ENCODE peak calls at places on chromosomes 1 and 21, in eight cellular contexts. One of them, this sample, is unnamed.

GRCh38 chr1:194174528-194174927 is 988.1 kb upstream of the B3GALT2 start:
- DNase-seq in lung: no peak
- DNase-seq in mammary epithelial cell: no peak
- DNase-seq in PC-3: no peak
- DNase-seq in cardiac fibroblast: no peak
- DNase-seq in lower leg skin: no peak
- DNase-seq in Panc1: no peak
- DNase-seq in CD8-positive, alpha-beta T cell: no peak
- DNase-seq in this sample: no peak

GRCh38 chr1:62794047-62794446 is 10.1 kb downstream of the ATG4C start:
- DNase-seq in lung: no peak
- DNase-seq in mammary epithelial cell: no peak
- DNase-seq in PC-3: no peak
- DNase-seq in cardiac fibroblast: no peak
- DNase-seq in lower leg skin: no peak
- DNase-seq in Panc1: no peak
- DNase-seq in CD8-positive, alpha-beta T cell: no peak
- DNase-seq in this sample: no peak

GRCh38 chr1:173307845-173308244 is 100.7 kb upstream of the TNFSF4 start:
- DNase-seq in lung: no peak
- DNase-seq in mammary epithelial cell: no peak
- DNase-seq in PC-3: no peak
- DNase-seq in cardiac fibroblast: no peak
- DNase-seq in lower leg skin: no peak
- DNase-seq in Panc1: no peak
- DNase-seq in CD8-positive, alpha-beta T cell: no peak
- DNase-seq in this sample: no peak

GRCh38 chr1:232457607-232458006 is 172.3 kb downstream of the SIPA1L2 start:
- DNase-seq in lung: no peak
- DNase-seq in mammary epithelial cell: no peak
- DNase-seq in PC-3: no peak
- DNase-seq in cardiac fibroblast: no peak
- DNase-seq in lower leg skin: no peak
- DNase-seq in Panc1: no peak
- DNase-seq in CD8-positive, alpha-beta T cell: peak
- DNase-seq in this sample: no peak

GRCh38 chr1:76250317-76250716 is 175.8 kb downstream of the ST6GALNAC3 start:
- DNase-seq in lung: no peak
- DNase-seq in mammary epithelial cell: no peak
- DNase-seq in PC-3: no peak
- DNase-seq in cardiac fibroblast: no peak
- DNase-seq in lower leg skin: no peak
- DNase-seq in Panc1: no peak
- DNase-seq in CD8-positive, alpha-beta T cell: no peak
- DNase-seq in this sample: no peak

GRCh38 chr1:80402636-80403035 is 1396.1 kb upstream of the ADGRL4 start:
- DNase-seq in lung: no peak
- DNase-seq in mammary epithelial cell: no peak
- DNase-seq in PC-3: no peak
- DNase-seq in cardiac fibroblast: no peak
- DNase-seq in lower leg skin: no peak
- DNase-seq in Panc1: no peak
- DNase-seq in CD8-positive, alpha-beta T cell: no peak
- DNase-seq in this sample: no peak

GRCh38 chr21:43912910-43913309 is 47.9 kb downstream of the AGPAT3 start:
- DNase-seq in lung: no peak
- DNase-seq in mammary epithelial cell: no peak
- DNase-seq in PC-3: no peak
- DNase-seq in cardiac fibroblast: no peak
- DNase-seq in lower leg skin: no peak
- DNase-seq in Panc1: no peak
- DNase-seq in CD8-positive, alpha-beta T cell: no peak
- DNase-seq in this sample: no peak

GRCh38 chr21:43865471-43866181 is 603 bp downstream of the AGPAT3 start:
- DNase-seq in lung: peak
- DNase-seq in mammary epithelial cell: peak
- DNase-seq in PC-3: peak
- DNase-seq in cardiac fibroblast: peak
- DNase-seq in lower leg skin: no peak
- DNase-seq in Panc1: no peak
- DNase-seq in CD8-positive, alpha-beta T cell: peak
- DNase-seq in this sample: no peak

GRCh38 chr1:61956774-61957173 is 214.5 kb downstream of the PATJ start:
- DNase-seq in lung: no peak
- DNase-seq in mammary epithelial cell: no peak
- DNase-seq in PC-3: no peak
- DNase-seq in cardiac fibroblast: no peak
- DNase-seq in lower leg skin: no peak
- DNase-seq in Panc1: no peak
- DNase-seq in CD8-positive, alpha-beta T cell: no peak
- DNase-seq in this sample: no peak

GRCh38 chr1:51249445-51249844 is 13.4 kb downstream of the RNF11 start:
- DNase-seq in lung: no peak
- DNase-seq in mammary epithelial cell: no peak
- DNase-seq in PC-3: no peak
- DNase-seq in cardiac fibroblast: peak
- DNase-seq in lower leg skin: no peak
- DNase-seq in Panc1: no peak
- DNase-seq in CD8-positive, alpha-beta T cell: no peak
- DNase-seq in this sample: no peak

GRCh38 chr1:242745079-242745478 is 220.6 kb upstream of the PLD5 start:
- DNase-seq in lung: no peak
- DNase-seq in mammary epithelial cell: no peak
- DNase-seq in PC-3: no peak
- DNase-seq in cardiac fibroblast: no peak
- DNase-seq in lower leg skin: no peak
- DNase-seq in Panc1: no peak
- DNase-seq in CD8-positive, alpha-beta T cell: no peak
- DNase-seq in this sample: no peak

GRCh38 chr1:205948886-205949285 is 5.6 kb upstream of the SLC26A9 start:
- DNase-seq in lung: no peak
- DNase-seq in mammary epithelial cell: no peak
- DNase-seq in PC-3: no peak
- DNase-seq in cardiac fibroblast: no peak
- DNase-seq in lower leg skin: no peak
- DNase-seq in Panc1: no peak
- DNase-seq in CD8-positive, alpha-beta T cell: no peak
- DNase-seq in this sample: no peak

GRCh38 chr1:12309783-12310742 is 80.2 kb downstream of the VPS13D start:
- DNase-seq in lung: peak
- DNase-seq in mammary epithelial cell: no peak
- DNase-seq in PC-3: no peak
- DNase-seq in cardiac fibroblast: peak
- DNase-seq in lower leg skin: no peak
- DNase-seq in Panc1: no peak
- DNase-seq in CD8-positive, alpha-beta T cell: no peak
- DNase-seq in this sample: no peak

GRCh38 chr1:244792188-244792850 is 43.1 kb upstream of the COX20 start:
- DNase-seq in lung: no peak
- DNase-seq in mammary epithelial cell: no peak
- DNase-seq in PC-3: no peak
- DNase-seq in cardiac fibroblast: peak
- DNase-seq in lower leg skin: no peak
- DNase-seq in Panc1: no peak
- DNase-seq in CD8-positive, alpha-beta T cell: no peak
- DNase-seq in this sample: no peak

GRCh38 chr1:59124166-59124565 is 172.7 kb upstream of the FGGY start:
- DNase-seq in lung: no peak
- DNase-seq in mammary epithelial cell: no peak
- DNase-seq in PC-3: no peak
- DNase-seq in cardiac fibroblast: peak
- DNase-seq in lower leg skin: no peak
- DNase-seq in Panc1: no peak
- DNase-seq in CD8-positive, alpha-beta T cell: no peak
- DNase-seq in this sample: no peak

GRCh38 chr1:12230549-12231275 is 882 bp downstream of the VPS13D start:
- DNase-seq in lung: peak
- DNase-seq in mammary epithelial cell: peak
- DNase-seq in PC-3: peak
- DNase-seq in cardiac fibroblast: peak
- DNase-seq in lower leg skin: no peak
- DNase-seq in Panc1: no peak
- DNase-seq in CD8-positive, alpha-beta T cell: peak
- DNase-seq in this sample: no peak

GRCh38 chr21:32524010-32524719 is 61.2 kb downstream of the TCP10L start:
- DNase-seq in lung: no peak
- DNase-seq in mammary epithelial cell: peak
- DNase-seq in PC-3: no peak
- DNase-seq in cardiac fibroblast: peak
- DNase-seq in lower leg skin: no peak
- DNase-seq in Panc1: no peak
- DNase-seq in CD8-positive, alpha-beta T cell: no peak
- DNase-seq in this sample: no peak

GRCh38 chr1:3060112-3060511 is 8.9 kb upstream of the PRDM16 start:
- DNase-seq in lung: no peak
- DNase-seq in mammary epithelial cell: no peak
- DNase-seq in PC-3: no peak
- DNase-seq in cardiac fibroblast: no peak
- DNase-seq in lower leg skin: no peak
- DNase-seq in Panc1: no peak
- DNase-seq in CD8-positive, alpha-beta T cell: no peak
- DNase-seq in this sample: peak

GRCh38 chr1:169795687-169796086 is 980 bp upstream of the METTL18 start:
- DNase-seq in lung: no peak
- DNase-seq in mammary epithelial cell: peak
- DNase-seq in PC-3: no peak
- DNase-seq in cardiac fibroblast: peak
- DNase-seq in lower leg skin: no peak
- DNase-seq in Panc1: no peak
- DNase-seq in CD8-positive, alpha-beta T cell: no peak
- DNase-seq in this sample: no peak

GRCh38 chr1:231165371-231165770 is 3.5 kb downstream of the TRIM67 start:
- DNase-seq in lung: no peak
- DNase-seq in mammary epithelial cell: no peak
- DNase-seq in PC-3: peak
- DNase-seq in cardiac fibroblast: peak
- DNase-seq in lower leg skin: no peak
- DNase-seq in Panc1: no peak
- DNase-seq in CD8-positive, alpha-beta T cell: no peak
- DNase-seq in this sample: no peak

GRCh38 chr1:94335950-94336349 is 82.2 kb upstream of the ABCD3 start:
- DNase-seq in lung: peak
- DNase-seq in mammary epithelial cell: peak
- DNase-seq in PC-3: peak
- DNase-seq in cardiac fibroblast: peak
- DNase-seq in lower leg skin: peak
- DNase-seq in Panc1: peak
- DNase-seq in CD8-positive, alpha-beta T cell: no peak
- DNase-seq in this sample: peak

GRCh38 chr1:156648951-156649350 is 7.0 kb downstream of the BCAN start:
- DNase-seq in lung: no peak
- DNase-seq in mammary epithelial cell: peak
- DNase-seq in PC-3: peak
- DNase-seq in cardiac fibroblast: no peak
- DNase-seq in lower leg skin: no peak
- DNase-seq in Panc1: no peak
- DNase-seq in CD8-positive, alpha-beta T cell: no peak
- DNase-seq in this sample: no peak

GRCh38 chr1:107480548-107480947 is 339.7 kb downstream of the NTNG1 start:
- DNase-seq in lung: no peak
- DNase-seq in mammary epithelial cell: no peak
- DNase-seq in PC-3: no peak
- DNase-seq in cardiac fibroblast: no peak
- DNase-seq in lower leg skin: no peak
- DNase-seq in Panc1: no peak
- DNase-seq in CD8-positive, alpha-beta T cell: no peak
- DNase-seq in this sample: no peak
- TF ChIP-seq CTCF in lung: no peak
- TF ChIP-seq CTCF in mammary epithelial cell: no peak
- TF ChIP-seq CTCF in PC-3: no peak
- TF ChIP-seq CTCF in cardiac fibroblast: no peak
- TF ChIP-seq CTCF in lower leg skin: no peak
- TF ChIP-seq CTCF in Panc1: no peak
- TF ChIP-seq CTCF in CD8-positive, alpha-beta T cell: no peak
- TF ChIP-seq CTCF in this sample: no peak

GRCh38 chr1:228372183-228373003 is 34.2 kb downstream of the TRIM11 start:
- DNase-seq in lung: no peak
- DNase-seq in mammary epithelial cell: no peak
- DNase-seq in PC-3: peak
- DNase-seq in cardiac fibroblast: no peak
- DNase-seq in lower leg skin: no peak
- DNase-seq in Panc1: no peak
- DNase-seq in CD8-positive, alpha-beta T cell: peak
- DNase-seq in this sample: peak

GRCh38 chr1:228370439-228370940 is 36.1 kb downstream of the TRIM11 start:
- DNase-seq in lung: no peak
- DNase-seq in mammary epithelial cell: no peak
- DNase-seq in PC-3: no peak
- DNase-seq in cardiac fibroblast: no peak
- DNase-seq in lower leg skin: no peak
- DNase-seq in Panc1: no peak
- DNase-seq in CD8-positive, alpha-beta T cell: no peak
- DNase-seq in this sample: peak

GRCh38 chr1:228369608-228370438 is 36.8 kb downstream of the TRIM11 start:
- DNase-seq in lung: no peak
- DNase-seq in mammary epithelial cell: no peak
- DNase-seq in PC-3: no peak
- DNase-seq in cardiac fibroblast: no peak
- DNase-seq in lower leg skin: no peak
- DNase-seq in Panc1: no peak
- DNase-seq in CD8-positive, alpha-beta T cell: peak
- DNase-seq in this sample: peak

GRCh38 chr1:228371741-228372182 is 34.9 kb downstream of the TRIM11 start:
- DNase-seq in lung: no peak
- DNase-seq in mammary epithelial cell: no peak
- DNase-seq in PC-3: no peak
- DNase-seq in cardiac fibroblast: no peak
- DNase-seq in lower leg skin: no peak
- DNase-seq in Panc1: no peak
- DNase-seq in CD8-positive, alpha-beta T cell: no peak
- DNase-seq in this sample: peak

GRCh38 chr1:228370941-228371740 is 35.5 kb downstream of the TRIM11 start:
- DNase-seq in lung: no peak
- DNase-seq in mammary epithelial cell: no peak
- DNase-seq in PC-3: peak
- DNase-seq in cardiac fibroblast: no peak
- DNase-seq in lower leg skin: no peak
- DNase-seq in Panc1: no peak
- DNase-seq in CD8-positive, alpha-beta T cell: peak
- DNase-seq in this sample: peak
- TF ChIP-seq CTCF in lung: no peak
- TF ChIP-seq CTCF in mammary epithelial cell: no peak
- TF ChIP-seq CTCF in PC-3: no peak
- TF ChIP-seq CTCF in cardiac fibroblast: no peak
- TF ChIP-seq CTCF in lower leg skin: no peak
- TF ChIP-seq CTCF in Panc1: no peak
- TF ChIP-seq CTCF in CD8-positive, alpha-beta T cell: no peak
- TF ChIP-seq CTCF in this sample: no peak

GRCh38 chr1:212701910-212702309 is 2.3 kb upstream of the BATF3 start:
- DNase-seq in lung: no peak
- DNase-seq in mammary epithelial cell: no peak
- DNase-seq in PC-3: no peak
- DNase-seq in cardiac fibroblast: no peak
- DNase-seq in lower leg skin: no peak
- DNase-seq in Panc1: no peak
- DNase-seq in CD8-positive, alpha-beta T cell: no peak
- DNase-seq in this sample: no peak
- TF ChIP-seq CTCF in lung: no peak
- TF ChIP-seq CTCF in mammary epithelial cell: no peak
- TF ChIP-seq CTCF in PC-3: no peak
- TF ChIP-seq CTCF in cardiac fibroblast: no peak
- TF ChIP-seq CTCF in lower leg skin: no peak
- TF ChIP-seq CTCF in Panc1: no peak
- TF ChIP-seq CTCF in CD8-positive, alpha-beta T cell: no peak
- TF ChIP-seq CTCF in this sample: no peak

GRCh38 chr1:196717868-196718267 is 56.8 kb upstream of the CFHR3 start:
- DNase-seq in lung: no peak
- DNase-seq in mammary epithelial cell: no peak
- DNase-seq in PC-3: no peak
- DNase-seq in cardiac fibroblast: no peak
- DNase-seq in lower leg skin: no peak
- DNase-seq in Panc1: no peak
- DNase-seq in CD8-positive, alpha-beta T cell: no peak
- DNase-seq in this sample: no peak

GRCh38 chr1:196723325-196724185 is 51.1 kb upstream of the CFHR3 start:
- DNase-seq in lung: peak
- DNase-seq in mammary epithelial cell: peak
- DNase-seq in PC-3: peak
- DNase-seq in cardiac fibroblast: peak
- DNase-seq in lower leg skin: no peak
- DNase-seq in Panc1: peak
- DNase-seq in CD8-positive, alpha-beta T cell: peak
- DNase-seq in this sample: no peak
- TF ChIP-seq CTCF in lung: no peak
- TF ChIP-seq CTCF in mammary epithelial cell: peak
- TF ChIP-seq CTCF in PC-3: peak
- TF ChIP-seq CTCF in cardiac fibroblast: peak
- TF ChIP-seq CTCF in lower leg skin: no peak
- TF ChIP-seq CTCF in Panc1: peak
- TF ChIP-seq CTCF in CD8-positive, alpha-beta T cell: peak
- TF ChIP-seq CTCF in this sample: no peak